ENCODE peak calls at places on chromosome 2, in ten cellular contexts. Z is chondrocyte; N is RWPE1; K is HEK293T; C is heart left ventricle; S is CD4-positive, alpha-beta T cell; M is astrocyte of the spinal cord; I is cardiac septum; E is NCI-H1092; J is caudate nucleus. L is an unnamed sample.

GRCh38 chr2:120852200-120852815 is 116.6 kb downstream of the GLI2 start:
- DNase-seq in Z (peak; percentile 74), J (no peak), C (no peak), E (no peak), N (no peak), I (peak; percentile 70), M (no peak), S (no peak), K (no peak), L (no peak)

GRCh38 chr2:188452084-188452483 is 160.4 kb downstream of the GULP1 start:
- DNase-seq in K (no peak), M (peak; percentile 33), Z (no peak), E (no peak), I (no peak), N (no peak), S (no peak), J (no peak), C (no peak), L (no peak)

GRCh38 chr2:175676813-175677212 is 325.3 kb downstream of the LNPK start:
- DNase-seq in S (no peak), K (peak; percentile 18), E (no peak), I (no peak), Z (no peak), N (no peak), J (no peak), M (no peak), C (no peak), L (no peak)

GRCh38 chr2:182033449-182033848 is 47.8 kb downstream of the PPP1R1C start:
- DNase-seq in M (no peak), K (no peak), Z (no peak), I (no peak), E (no peak), C (no peak), J (no peak), S (no peak), N (no peak), L (no peak)

GRCh38 chr2:207258191-207258991 is 92.6 kb upstream of the KLF7 start:
- DNase-seq in J (no peak), Z (no peak), I (no peak), N (peak; percentile 86), C (peak; percentile 64), S (no peak), E (peak; percentile 9), K (no peak), M (peak; percentile 99), L (peak; percentile 82)

GRCh38 chr2:11750422-11750821 is 4.0 kb downstream of the LPIN1 start:
- DNase-seq in S (no peak), K (no peak), N (peak; percentile 26), M (peak; percentile 23), I (no peak), E (no peak), J (no peak), Z (no peak), C (no peak), L (no peak)

GRCh38 chr2:74026674-74027294 is 42.1 kb downstream of the TET3 start:
- DNase-seq in N (no peak), K (no peak), Z (no peak), C (no peak), I (no peak), M (no peak), J (no peak), E (no peak), S (no peak), L (no peak)

GRCh38 chr2:178700922-178701342 is 106.3 kb downstream of the TTN start:
- DNase-seq in Z (no peak), N (peak; percentile 29), S (no peak), M (peak; percentile 33), C (no peak), J (no peak), K (peak; percentile 46), I (no peak), E (no peak), L (peak; percentile 37)

GRCh38 chr2:231343988-231344387 is 51.5 kb upstream of the B3GNT7 start:
- DNase-seq in M (no peak), I (no peak), J (no peak), E (no peak), K (no peak), S (no peak), Z (no peak), N (no peak), C (no peak), L (no peak)

GRCh38 chr2:2663401-2664036 is 332.4 kb upstream of the MYT1L start:
- DNase-seq in K (no peak), C (no peak), Z (no peak), J (no peak), E (no peak), N (no peak), I (peak; percentile 67), M (peak; percentile 43), S (no peak), L (peak; percentile 8)

GRCh38 chr2:99974966-99975365 is 167.4 kb downstream of the AFF3 start:
- DNase-seq in M (no peak), Z (no peak), C (no peak), I (no peak), E (no peak), N (no peak), J (no peak), K (no peak), S (no peak), L (no peak)

GRCh38 chr2:225598922-225599321 is 199.4 kb downstream of the NYAP2 start:
- DNase-seq in I (no peak), K (no peak), J (no peak), E (no peak), N (no peak), M (no peak), Z (no peak), S (no peak), C (no peak), L (no peak)

GRCh38 chr2:240213226-240213475 is 72.7 kb upstream of the OTOS start:
- DNase-seq in M (no peak), I (no peak), J (no peak), Z (no peak), S (peak; percentile 25), K (no peak), N (no peak), C (no peak), E (no peak), L (no peak)

GRCh38 chr2:213253162-213253561 is 31.1 kb upstream of the SPAG16 start:
- DNase-seq in K (no peak), E (no peak), J (no peak), I (no peak), M (no peak), S (no peak), N (no peak), Z (no peak), C (no peak), L (no peak)

GRCh38 chr2:200439981-200440380 is 69.9 kb downstream of the KCTD18 start:
- DNase-seq in I (no peak), E (peak; percentile 73), N (no peak), Z (no peak), M (no peak), K (no peak), S (no peak), J (no peak), C (no peak), L (no peak)

GRCh38 chr2:96952976-96953610 is 33.3 kb downstream of the FAM178B start:
- DNase-seq in J (no peak), N (no peak), K (no peak), E (no peak), I (no peak), Z (peak; percentile 38), S (no peak), C (peak; percentile 54), M (no peak), L (no peak)

GRCh38 chr2:218879881-218880748 is 537 bp upstream of the WNT10A start:
- DNase-seq in N (peak; percentile 28), E (no peak), C (peak; percentile 68), K (no peak), I (no peak), J (no peak), S (peak; percentile 85), M (no peak), Z (peak; percentile 85), L (no peak)